ENCODE peak calls at places on chromosomes 13 and 19, in nine cellular contexts. X is activated naive CD8-positive, alpha-beta T cell treated with anti-CD3 and anti-CD28 coated beads, Interleukin-2, amount 50 U/mL, for 24 hours; V is glutamatergic neuron; T is stimulated activated CD8-positive, alpha-beta memory T cell treated with anti-CD3 and anti-CD28 coated beads, Interleukin-7, amount 100 ng/mL, for 1 hour; R is cardiac fibroblast; O is RWPE1; W is suprapubic skin; E is posterior cingulate gyrus; Y is NCI-H345. N is an unnamed sample.

GRCh38 chr13:77459616-77460015 is 75.9 kb upstream of the SCEL start:
- DNase-seq in X (no peak), V (no peak), T (no peak), R (no peak), O (no peak), W (no peak), E (no peak), Y (no peak), N (no peak)

GRCh38 chr13:34124912-34125311 is 307.0 kb downstream of the RFC3 start:
- DNase-seq in X (no peak), V (no peak), T (no peak), R (no peak), O (no peak), W (no peak), E (no peak), Y (peak; percentile 39), N (no peak)

GRCh38 chr13:40589285-40590109 is 76.9 kb downstream of the FOXO1 start:
- DNase-seq in X (no peak), V (no peak), T (no peak), R (peak; percentile 74), O (peak; percentile 74), W (no peak), E (no peak), Y (no peak), N (peak; percentile 83)

GRCh38 chr13:47726394-47726793 is 274.7 kb downstream of the SUCLA2 start:
- DNase-seq in X (no peak), V (no peak), T (no peak), R (no peak), O (no peak), W (no peak), E (no peak), Y (no peak), N (no peak)

GRCh38 chr13:67123165-67123564 is 107.0 kb downstream of the PCDH9 start:
- DNase-seq in X (no peak), V (no peak), T (no peak), R (no peak), O (no peak), W (no peak), E (no peak), Y (no peak), N (no peak)

GRCh38 chr19:4597975-4598671 is 38.6 kb upstream of the SEMA6B start:
- DNase-seq in X (peak; percentile 59), V (peak; percentile 83), T (peak; percentile 20), R (peak; percentile 60), O (peak; percentile 84), W (no peak), E (no peak), Y (peak; percentile 59), N (no peak)

GRCh38 chr13:27455331-27455855 is 5.0 kb upstream of the MTIF3 start:
- DNase-seq in X (peak; percentile 27), V (no peak), T (no peak), R (no peak), O (no peak), W (no peak), E (no peak), Y (no peak), N (no peak)

GRCh38 chr19:6481541-6482342 is at the start of gene DENND1C:
- DNase-seq in X (peak; percentile 75), V (peak; percentile 50), T (no peak), R (no peak), O (no peak), W (no peak), E (peak; percentile 58), Y (no peak), N (peak; percentile 70)

GRCh38 chr19:54392078-54392477 is 23.2 kb upstream of the TTYH1 start:
- DNase-seq in X (no peak), V (no peak), T (no peak), R (no peak), O (no peak), W (no peak), E (no peak), Y (no peak), N (no peak)

GRCh38 chr19:54188224-54188871 is 1.0 kb downstream of the MBOAT7 start:
- DNase-seq in X (peak; percentile 65), V (no peak), T (no peak), R (peak; percentile 48), O (no peak), W (no peak), E (no peak), Y (no peak), N (no peak)

GRCh38 chr13:74466015-74466414 is 331.8 kb upstream of the KLF12 start:
- DNase-seq in X (no peak), V (no peak), T (no peak), R (no peak), O (no peak), W (no peak), E (no peak), Y (no peak), N (no peak)

GRCh38 chr19:40609561-40610395 is 8.6 kb downstream of the LTBP4 start:
- DNase-seq in X (peak; percentile 96), V (peak; percentile 89), T (peak; percentile 70), R (peak; percentile 67), O (peak; percentile 95), W (peak; percentile 98), E (peak; percentile 75), Y (peak; percentile 94), N (peak; percentile 80)

GRCh38 chr19:38039966-38040365 is 133.0 kb downstream of the SIPA1L3 start:
- DNase-seq in X (no peak), V (no peak), T (no peak), R (peak; percentile 50), O (peak; percentile 66), W (no peak), E (no peak), Y (no peak), N (no peak)

GRCh38 chr19:33956941-33957340 is 160.3 kb downstream of the KCTD15 start:
- DNase-seq in X (no peak), V (no peak), T (no peak), R (no peak), O (no peak), W (no peak), E (no peak), Y (no peak), N (no peak)

GRCh38 chr19:22784051-22784450 is at the start of gene ZNF99:
- DNase-seq in X (no peak), V (no peak), T (no peak), R (no peak), O (no peak), W (peak; percentile 80), E (peak; percentile 70), Y (no peak), N (peak; percentile 85)

GRCh38 chr19:46840157-46840942 is 10.3 kb downstream of the AP2S1 start:
- DNase-seq in X (peak; percentile 50), V (peak; percentile 67), T (no peak), R (peak; percentile 77), O (no peak), W (no peak), E (no peak), Y (peak; percentile 59), N (peak; percentile 77)

GRCh38 chr13:100129605-100130004 is 40.7 kb downstream of the PCCA start:
- DNase-seq in X (no peak), V (no peak), T (no peak), R (peak; percentile 18), O (no peak), W (no peak), E (no peak), Y (no peak), N (peak; percentile 56)

GRCh38 chr13:48333976-48334375 is 30.4 kb downstream of the RB1 start:
- DNase-seq in X (no peak), V (no peak), T (no peak), R (peak; percentile 39), O (peak; percentile 46), W (no peak), E (no peak), Y (no peak), N (no peak)

GRCh38 chr19:47725759-47726401 is 12.7 kb downstream of the EHD2 start:
- DNase-seq in X (no peak), V (no peak), T (no peak), R (no peak), O (peak; percentile 78), W (no peak), E (no peak), Y (no peak), N (no peak)

GRCh38 chr13:52785721-52786120 is 46.1 kb upstream of the CNMD start:
- DNase-seq in X (no peak), V (no peak), T (no peak), R (no peak), O (no peak), W (no peak), E (no peak), Y (no peak), N (no peak)

GRCh38 chr13:43822969-43823368 is 36.2 kb upstream of the ENOX1 start:
- DNase-seq in X (no peak), V (no peak), T (no peak), R (peak; percentile 18), O (no peak), W (no peak), E (no peak), Y (no peak), N (no peak)

N was measured in Ammon's horn.